ENCODE peak calls at places on chromosomes 16 and 17, in eight cellular contexts. V, Z, C, H, E, J, P and A are unnamed samples.

GRCh38 chr17:43468746-43469544 is 14.8 kb upstream of the DHX8 start:
- DNase-seq in V (no peak), Z (no peak), C (no peak), H (no peak), E (no peak), J (no peak), P (no peak), A (peak; percentile 52)

GRCh38 chr17:79607941-79608728 is 2.7 kb downstream of the RBFOX3 start:
- DNase-seq in V (peak; percentile 42), Z (no peak), C (no peak), H (peak; percentile 92), E (peak; percentile 33), J (peak; percentile 44), P (peak; percentile 93), A (peak; percentile 85)

GRCh38 chr16:65667013-65667578 is 545.2 kb upstream of the CDH11 start:
- DNase-seq in V (no peak), Z (no peak), C (no peak), H (peak; percentile 64), E (no peak), J (no peak), P (peak; percentile 17), A (peak; percentile 81)

GRCh38 chr16:669666-670065 is 1.7 kb downstream of the RHOT2 start:
- DNase-seq in V (no peak), Z (no peak), C (no peak), H (no peak), E (no peak), J (no peak), P (no peak), A (no peak)

GRCh38 chr17:81651692-81652091 is 4.7 kb downstream of the PDE6G start:
- DNase-seq in V (no peak), Z (no peak), C (no peak), H (no peak), E (no peak), J (no peak), P (no peak), A (no peak)

GRCh38 chr17:42679001-42679491 is 2.3 kb upstream of the PLEKHH3 start:
- DNase-seq in V (no peak), Z (no peak), C (no peak), H (peak; percentile 49), E (peak; percentile 48), J (peak; percentile 65), P (peak; percentile 78), A (peak; percentile 79)

GRCh38 chr16:66699898-66700297 is 3.4 kb upstream of the CMTM4 start:
- DNase-seq in V (no peak), Z (no peak), C (no peak), H (no peak), E (no peak), J (no peak), P (no peak), A (no peak)

GRCh38 chr17:9227819-9228407 is 206.6 kb downstream of the NTN1 start:
- DNase-seq in V (no peak), Z (no peak), C (no peak), H (no peak), E (no peak), J (no peak), P (no peak), A (no peak)

GRCh38 chr17:77206125-77206523 is 65.4 kb downstream of the SEC14L1 start:
- DNase-seq in V (no peak), Z (no peak), C (no peak), H (no peak), E (no peak), J (no peak), P (no peak), A (no peak)

GRCh38 chr16:21028728-21029127 is 121.9 kb downstream of the DNAH3 start:
- DNase-seq in V (no peak), Z (no peak), C (no peak), H (no peak), E (no peak), J (no peak), P (no peak), A (no peak)

GRCh38 chr17:48055531-48056245 is 7.5 kb downstream of the NFE2L1 start:
- DNase-seq in V (no peak), Z (peak; percentile 42), C (no peak), H (peak; percentile 78), E (no peak), J (peak; percentile 81), P (no peak), A (peak; percentile 96)

GRCh38 chr17:75404739-75405364 is 626 bp downstream of the GRB2 start:
- DNase-seq in V (peak; percentile 58), Z (peak; percentile 26), C (peak; percentile 32), H (peak; percentile 70), E (peak; percentile 75), J (peak; percentile 76), P (peak; percentile 61), A (peak; percentile 60)

GRCh38 chr17:45973099-45973838 is 25.8 kb upstream of the STH start:
- DNase-seq in V (peak; percentile 76), Z (no peak), C (no peak), H (no peak), E (no peak), J (no peak), P (no peak), A (no peak)

GRCh38 chr16:86932130-86932982 is 354.0 kb downstream of the FOXL1 start:
- DNase-seq in V (no peak), Z (no peak), C (no peak), H (no peak), E (no peak), J (no peak), P (no peak), A (no peak)

GRCh38 chr17:10059684-10060211 is 138.7 kb downstream of the GAS7 start:
- DNase-seq in V (peak; percentile 67), Z (no peak), C (no peak), H (no peak), E (no peak), J (peak; percentile 13), P (no peak), A (no peak)

GRCh38 chr17:49715717-49716279 is 8.0 kb upstream of the SLC35B1 start:
- DNase-seq in V (no peak), Z (no peak), C (peak; percentile 25), H (no peak), E (peak; percentile 44), J (peak; percentile 68), P (no peak), A (no peak)

GRCh38 chr17:57892820-57893595 is 43.2 kb upstream of the MRPS23 start:
- DNase-seq in V (peak; percentile 91), Z (no peak), C (no peak), H (peak; percentile 87), E (no peak), J (no peak), P (peak; percentile 73), A (peak; percentile 96)